ENCODE peak calls at places on chromosomes 11 and 22, in ten cellular contexts. C, J, K, U, Y, M, B, T, E and P are unnamed samples.
A peak's percentile ranks its signal among the peaks of the same experiment; 100 is the strongest.

GRCh38 chr11:46920709-46921108 is 2.4 kb upstream of the LRP4 start:
- DNase-seq in M (peak; percentile 73), E (peak; percentile 98), K (peak; percentile 93), B (no peak), U (no peak), C (peak; percentile 99), Y (peak; percentile 99), T (no peak), J (no peak), P (no peak)

GRCh38 chr11:79076526-79077115 is 364.2 kb downstream of the TENM4 start:
- DNase-seq in Y (peak; percentile 35), J (peak; percentile 14), K (no peak), C (no peak), U (no peak), T (no peak), E (no peak), M (no peak), B (peak; percentile 73), P (no peak)

GRCh38 chr22:50282361-50283144 is 12.4 kb upstream of the MAPK11 start:
- DNase-seq in J (no peak), C (no peak), M (no peak), K (peak; percentile 92), U (no peak), Y (peak; percentile 96), E (no peak), B (no peak), T (no peak), P (no peak)

GRCh38 chr22:50118557-50119168 is 28.9 kb downstream of the MOV10L1 start:
- DNase-seq in K (peak; percentile 91), C (no peak), M (no peak), B (no peak), Y (peak; percentile 51), T (no peak), U (no peak), J (no peak), E (peak; percentile 65), P (no peak)

GRCh38 chr11:134032501-134033091 is 36.3 kb upstream of the JAM3 start:
- DNase-seq in E (no peak), T (no peak), C (no peak), M (peak; percentile 72), J (no peak), K (no peak), B (no peak), Y (no peak), U (no peak), P (no peak)

GRCh38 chr22:17171016-17171312 is 11.9 kb upstream of the HDHD5 start:
- DNase-seq in B (no peak), M (no peak), T (no peak), E (no peak), Y (no peak), J (no peak), K (no peak), U (no peak), C (no peak), P (no peak)

GRCh38 chr11:56380120-56380519 is 4.7 kb downstream of the OR8U1 start:
- DNase-seq in M (no peak), K (no peak), U (no peak), E (no peak), B (no peak), Y (no peak), T (no peak), J (no peak), C (no peak), P (no peak)

GRCh38 chr22:39220450-39220849 is 24.3 kb downstream of the PDGFB start:
- DNase-seq in E (no peak), T (no peak), J (no peak), Y (no peak), C (no peak), B (no peak), M (no peak), U (no peak), K (no peak), P (no peak)

GRCh38 chr11:14380947-14381555 is 22.1 kb upstream of the RRAS2 start:
- DNase-seq in U (peak; percentile 46), J (peak; percentile 55), C (no peak), K (peak; percentile 38), T (no peak), E (no peak), B (peak; percentile 89), Y (peak; percentile 67), M (peak; percentile 91), P (peak; percentile 11)

GRCh38 chr11:64400096-64400495 is 41.1 kb downstream of the RPS6KA4 start:
- DNase-seq in Y (peak; percentile 82), J (no peak), K (peak; percentile 70), C (no peak), M (no peak), B (no peak), E (no peak), U (no peak), T (no peak), P (no peak)

GRCh38 chr11:83054001-83054400 is 17.7 kb downstream of the RAB30 start:
- DNase-seq in K (no peak), U (no peak), C (no peak), B (no peak), Y (no peak), T (no peak), J (no peak), E (no peak), M (no peak), P (no peak)

GRCh38 chr22:45462034-45462655 is 40.5 kb upstream of the FBLN1 start:
- DNase-seq in M (no peak), J (no peak), Y (no peak), U (no peak), E (no peak), K (no peak), C (no peak), T (no peak), B (no peak), P (no peak)

GRCh38 chr11:62669420-62670161 is 1.9 kb upstream of the UQCC3 start:
- DNase-seq in Y (no peak), E (peak; percentile 34), U (no peak), C (no peak), T (no peak), M (no peak), K (no peak), J (no peak), B (no peak), P (no peak)